ENCODE peak calls at places on chromosomes 5 and 9, in five cellular contexts. Q is mammary epithelial cell; O is CD8-positive, alpha-beta memory T cell; C is HCT116; G is ovary. M is an unnamed sample.

GRCh38 chr9:132622144-132622543 is 39.7 kb downstream of the BARHL1 start:
- DNase-seq in Q (peak), O (no peak), C (no peak), G (no peak), M (no peak)

GRCh38 chr9:106869458-106869857 is 6.5 kb downstream of the ZNF462 start:
- DNase-seq in Q (no peak), O (no peak), C (no peak), G (peak), M (no peak)

GRCh38 chr9:134284273-134284672 is 42.0 kb upstream of the RXRA start:
- DNase-seq in Q (no peak), O (no peak), C (no peak), G (no peak), M (no peak)

GRCh38 chr5:136195971-136196577 is 3.1 kb upstream of the SMIM32 start:
- DNase-seq in Q (no peak), O (no peak), C (no peak), G (no peak), M (peak)

GRCh38 chr5:135248801-135249231 is 150.2 kb downstream of the MACROH2A1 start:
- DNase-seq in Q (no peak), O (no peak), C (no peak), G (no peak), M (no peak)

GRCh38 chr9:8649157-8649556 is 849.6 kb upstream of the DMAC1 start:
- DNase-seq in Q (no peak), O (no peak), C (no peak), G (no peak), M (no peak)

GRCh38 chr5:168679515-168679920 is 100.3 kb upstream of the PANK3 start:
- DNase-seq in Q (peak), O (peak), C (peak), G (peak), M (no peak)

GRCh38 chr9:14910178-14910805 is at the start of gene FREM1:
- DNase-seq in Q (no peak), O (no peak), C (no peak), G (peak), M (no peak)

GRCh38 chr9:133492061-133493021 is 13.4 kb upstream of the SLC2A6 start:
- DNase-seq in Q (peak), O (no peak), C (no peak), G (no peak), M (no peak)

GRCh38 chr5:180785151-180785781 is 17.3 kb downstream of the MGAT1 start:
- DNase-seq in Q (no peak), O (no peak), C (no peak), G (no peak), M (no peak)

GRCh38 chr5:179470191-179470590 is 80.2 kb upstream of the RUFY1 start:
- DNase-seq in Q (no peak), O (no peak), C (no peak), G (no peak), M (no peak)

GRCh38 chr9:8134629-8135028 is 335.1 kb upstream of the DMAC1 start:
- DNase-seq in Q (no peak), O (no peak), C (no peak), G (no peak), M (no peak)

GRCh38 chr5:120803282-120803681 is 339.2 kb downstream of the PRR16 start:
- DNase-seq in Q (peak), O (no peak), C (peak), G (no peak), M (no peak)

GRCh38 chr5:115414406-115415142 is 118.1 kb upstream of the CCDC112 start:
- DNase-seq in Q (no peak), O (no peak), C (no peak), G (no peak), M (no peak)

GRCh38 chr9:68822596-68823165 is 117.6 kb downstream of the PIP5K1B start:
- DNase-seq in Q (no peak), O (no peak), C (no peak), G (no peak), M (no peak)

GRCh38 chr5:146541956-146542849 is 26.2 kb upstream of the GPR151 start:
- DNase-seq in Q (peak), O (peak), C (peak), G (peak), M (peak)

GRCh38 chr5:17343675-17344074 is 126.2 kb downstream of the BASP1 start:
- DNase-seq in Q (peak), O (no peak), C (peak), G (no peak), M (no peak)

GRCh38 chr5:14561741-14562140 is 19.9 kb upstream of the OTULINL start:
- DNase-seq in Q (no peak), O (no peak), C (no peak), G (no peak), M (no peak)

GRCh38 chr5:78504726-78505431 is 143.7 kb downstream of the LHFPL2 start:
- DNase-seq in Q (peak), O (no peak), C (peak), G (peak), M (no peak)

GRCh38 chr5:133124891-133125290 is 73.1 kb downstream of the HSPA4 start:
- DNase-seq in Q (no peak), O (no peak), C (no peak), G (no peak), M (peak)

GRCh38 chr5:126912607-126913006 is 117.8 kb downstream of the MARCHF3 start:
- DNase-seq in Q (no peak), O (no peak), C (no peak), G (no peak), M (no peak)

GRCh38 chr5:80251636-80252035 is 4.2 kb downstream of the SERINC5 start:
- DNase-seq in Q (peak), O (no peak), C (no peak), G (no peak), M (no peak)

GRCh38 chr5:9209846-9210547 is 335.9 kb downstream of the SEMA5A start:
- DNase-seq in Q (peak), O (no peak), C (no peak), G (no peak), M (no peak)

GRCh38 chr5:78757269-78758053 is 108.9 kb upstream of the LHFPL2 start:
- DNase-seq in Q (no peak), O (no peak), C (no peak), G (no peak), M (no peak)

GRCh38 chr5:74257645-74258328 is 382.7 kb downstream of the ENC1 start:
- DNase-seq in Q (no peak), O (no peak), C (no peak), G (peak), M (no peak)

GRCh38 chr9:137431416-137431931 is 8.3 kb downstream of the NOXA1 start:
- DNase-seq in Q (no peak), O (no peak), C (no peak), G (no peak), M (no peak)

GRCh38 chr5:131945551-131945882 is at the start of gene MEIKIN:
- DNase-seq in Q (no peak), O (no peak), C (no peak), G (no peak), M (no peak)

GRCh38 chr5:75202935-75203334 is 33.7 kb downstream of the ANKRD31 start:
- DNase-seq in Q (no peak), O (no peak), C (peak), G (no peak), M (no peak)

GRCh38 chr9:77290373-77290772 is 113.0 kb downstream of the VPS13A start:
- DNase-seq in Q (no peak), O (no peak), C (no peak), G (no peak), M (no peak)
- H3K27ac ChIP-seq in Q (no peak), O (no peak), C (no peak), G (no peak), M (no peak)

GRCh38 chr9:121997791-121998190 is 95.3 kb downstream of the TTLL11 start:
- DNase-seq in Q (no peak), O (no peak), C (no peak), G (peak), M (no peak)
- H3K27ac ChIP-seq in Q (no peak), O (no peak), C (no peak), G (no peak), M (no peak)

GRCh38 chr5:111551120-111551519 is 38.8 kb upstream of the STARD4 start:
- DNase-seq in Q (no peak), O (no peak), C (no peak), G (no peak), M (no peak)
- H3K27ac ChIP-seq in Q (peak), O (no peak), C (no peak), G (no peak), M (no peak)

DNA sequence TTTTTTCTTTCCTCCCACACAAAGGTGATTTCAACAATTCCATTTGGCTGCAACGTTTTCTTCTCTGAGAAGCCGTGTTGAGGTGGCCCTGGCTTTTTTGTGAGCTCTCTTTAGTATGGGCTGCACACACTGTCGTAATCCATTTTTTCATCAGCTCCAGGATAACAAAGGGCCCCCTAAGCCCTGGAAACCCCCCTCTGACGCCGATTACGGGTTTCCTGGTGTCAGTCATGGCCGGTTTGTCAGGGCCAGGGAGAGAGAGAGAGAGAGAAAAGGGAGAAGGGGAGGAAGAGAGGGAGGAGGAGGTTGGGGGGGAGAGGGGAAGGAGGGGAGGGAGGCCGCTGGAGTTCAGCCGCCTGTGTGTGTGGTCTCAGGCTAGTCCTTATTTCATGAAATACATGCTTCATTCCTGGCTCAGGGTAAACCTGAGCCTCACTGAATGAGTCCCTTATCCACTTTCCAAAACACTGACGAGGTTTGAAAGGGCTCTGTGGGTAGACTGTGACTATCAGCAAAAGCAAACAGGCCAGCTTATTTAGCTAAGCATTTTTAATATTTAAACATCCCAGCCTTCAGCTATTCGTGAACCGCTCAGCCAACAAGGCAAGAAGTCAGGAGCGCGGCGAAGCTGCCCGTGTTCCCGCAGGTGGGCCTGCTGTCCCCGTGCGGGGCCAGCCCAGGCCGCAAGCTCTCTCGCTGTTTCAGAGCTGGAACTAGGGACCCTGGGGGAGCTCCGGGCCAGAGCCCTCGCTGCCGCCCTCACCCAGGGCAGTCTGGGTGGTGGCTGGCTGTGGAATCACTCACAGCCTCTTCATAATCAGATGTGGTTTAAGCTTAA is 172.8 kb downstream of the ERCC6L2 start:
- DNase-seq in Q (peak), O (no peak), C (no peak), G (peak), M (no peak)
- H3K27ac ChIP-seq in Q (no peak), O (no peak), C (no peak), G (peak), M (no peak)

DNA sequence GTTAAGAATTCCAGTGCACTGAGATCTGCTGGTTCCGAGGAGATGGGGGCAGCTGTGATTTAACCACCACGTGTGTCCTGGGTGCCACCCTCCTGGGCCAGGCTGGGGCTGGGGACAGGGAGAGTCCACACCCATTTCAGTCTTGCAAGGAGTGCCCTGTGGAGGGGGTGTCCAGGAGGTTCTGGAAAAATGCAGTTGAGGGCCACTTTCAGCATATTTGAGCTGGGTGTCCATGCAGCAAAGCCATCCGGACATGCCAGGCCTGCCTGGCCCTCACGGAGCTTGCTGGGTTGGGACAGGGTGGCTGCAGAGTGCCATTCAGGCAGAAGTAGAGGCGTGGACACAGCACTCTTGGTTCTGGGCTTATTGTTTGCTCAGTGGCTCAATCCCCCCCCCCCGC is 68.1 kb downstream of the NEK6 start:
- DNase-seq in Q (no peak), O (no peak), C (no peak), G (no peak), M (no peak)
- H3K27ac ChIP-seq in Q (no peak), O (no peak), C (no peak), G (no peak), M (no peak)

GRCh38 chr5:172002840-172003512 is 3.5 kb downstream of the FBXW11 start:
- DNase-seq in Q (no peak), O (no peak), C (no peak), G (no peak), M (no peak)
- H3K27ac ChIP-seq in Q (no peak), O (no peak), C (no peak), G (no peak), M (no peak)

GRCh38 chr9:105678163-105678562 is 15.9 kb downstream of the TAL2 start:
- DNase-seq in Q (no peak), O (no peak), C (no peak), G (no peak), M (no peak)
- H3K27ac ChIP-seq in Q (no peak), O (no peak), C (no peak), G (no peak), M (no peak)

DNA sequence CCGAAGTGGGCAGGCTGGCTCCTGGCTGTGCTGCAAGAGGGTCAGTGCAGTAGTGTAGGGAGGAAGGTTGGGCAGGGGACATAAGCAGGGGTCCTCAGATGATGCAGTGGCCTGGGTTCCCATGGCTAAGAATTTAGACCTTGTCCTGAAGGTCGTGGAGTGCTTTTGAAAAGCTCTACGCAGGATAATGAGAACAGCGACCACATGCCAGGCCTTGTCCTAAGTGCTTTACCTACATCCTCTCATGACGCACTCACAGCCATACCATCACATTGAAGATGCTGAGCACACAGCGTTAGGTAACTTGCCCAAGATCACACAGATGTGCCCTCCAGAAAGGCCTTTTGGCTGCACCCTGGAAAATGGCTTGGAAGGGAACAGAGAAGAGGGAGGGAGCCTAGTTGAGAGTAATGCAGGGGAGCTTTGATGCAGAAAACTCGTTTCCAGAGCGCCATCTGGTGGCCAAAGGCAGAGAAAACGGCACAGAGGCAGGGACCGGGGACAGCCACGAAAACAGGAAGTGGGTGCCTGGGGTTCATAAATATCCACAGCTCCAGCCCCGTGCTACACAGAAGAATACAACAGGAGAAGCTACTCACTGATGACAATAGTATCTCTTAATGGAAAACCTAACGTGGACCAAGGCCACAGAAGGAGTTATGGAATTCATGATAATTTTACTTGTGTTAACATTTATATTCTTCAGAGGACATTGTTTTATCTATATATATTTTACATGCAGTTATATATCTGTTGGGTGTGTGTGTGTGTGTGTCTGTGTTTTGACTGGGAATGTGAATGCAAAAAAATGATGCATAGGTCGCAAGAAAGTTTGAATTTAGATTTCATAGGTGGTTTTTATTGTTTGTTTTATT is 2.7 kb upstream of the PCDH12 start:
- DNase-seq in Q (peak), O (peak), C (peak), G (peak), M (peak)
- H3K27ac ChIP-seq in Q (no peak), O (no peak), C (no peak), G (no peak), M (no peak)

GRCh38 chr9:127722055-127722454 is 6.2 kb downstream of the TTC16 start:
- DNase-seq in Q (no peak), O (no peak), C (no peak), G (no peak), M (no peak)
- H3K27ac ChIP-seq in Q (no peak), O (no peak), C (peak), G (no peak), M (no peak)

DNA sequence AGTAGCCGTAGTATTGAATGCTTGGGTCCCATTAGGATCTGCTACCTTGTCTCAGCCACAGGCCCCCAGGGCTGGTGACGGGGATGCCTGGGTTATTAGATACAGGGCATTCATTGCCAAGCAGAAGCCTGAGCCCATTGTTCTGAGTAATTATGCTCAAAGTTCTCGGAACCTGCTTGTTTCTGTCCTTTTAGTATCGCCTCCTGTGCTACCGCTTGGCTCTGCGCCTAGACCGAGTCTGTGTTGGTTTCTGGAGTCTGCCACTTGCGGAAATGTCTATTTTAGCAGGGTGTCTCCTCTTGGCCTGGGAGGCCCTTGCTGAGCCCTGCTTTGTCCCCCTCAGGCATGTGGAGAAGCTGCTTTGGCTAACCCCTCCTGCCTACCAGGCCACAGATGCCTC is 506.1 kb downstream of the BNC2 start:
- DNase-seq in Q (no peak), O (no peak), C (no peak), G (no peak), M (no peak)
- H3K27ac ChIP-seq in Q (no peak), O (no peak), C (no peak), G (no peak), M (no peak)